ENCODE peak calls at places on chromosomes 12 and 14, in nine cellular contexts. R is substantia nigra; B is effector memory CD8-positive, alpha-beta T cell; C is mucosa of descending colon; Y is type B pancreatic cell; P is T-helper 1 cell; V is HT1080; E is DMS79; N is neuronal stem cell. Q is an unnamed sample.

GRCh38 chr12:74983917-74984316 is 225.7 kb downstream of the KCNC2 start:
- DNase-seq in R (no peak), B (no peak), C (no peak), Y (no peak), P (no peak), V (no peak), E (no peak), N (no peak), Q (no peak)

GRCh38 chr14:76924363-76925151 is 98.3 kb downstream of the LRRC74A start:
- DNase-seq in R (peak), B (peak), C (no peak), Y (no peak), P (peak), V (no peak), E (peak), N (peak), Q (peak)

GRCh38 chr12:132618683-132619043 is at the start of gene P2RX2:
- DNase-seq in R (no peak), B (no peak), C (peak), Y (peak), P (no peak), V (no peak), E (no peak), N (no peak), Q (no peak)

GRCh38 chr12:93380480-93381121 is 2.9 kb downstream of the NUDT4 start:
- DNase-seq in R (no peak), B (no peak), C (no peak), Y (no peak), P (no peak), V (peak), E (no peak), N (no peak), Q (no peak)

GRCh38 chr12:9634177-9634803 is 26.6 kb upstream of the KLRB1 start:
- DNase-seq in R (no peak), B (peak), C (no peak), Y (no peak), P (peak), V (peak), E (no peak), N (peak), Q (peak)

GRCh38 chr12:110741371-110741770 is 1.3 kb downstream of the PPP1CC start:
- DNase-seq in R (no peak), B (no peak), C (no peak), Y (no peak), P (no peak), V (no peak), E (no peak), N (no peak), Q (no peak)

GRCh38 chr12:127621366-127621765 is 645.6 kb upstream of the TMEM132C start:
- DNase-seq in R (no peak), B (no peak), C (no peak), Y (no peak), P (no peak), V (no peak), E (no peak), N (no peak), Q (no peak)

GRCh38 chr14:96071561-96071960 is 32.4 kb downstream of the C14orf132 start:
- DNase-seq in R (no peak), B (no peak), C (no peak), Y (no peak), P (no peak), V (no peak), E (no peak), N (no peak), Q (no peak)

GRCh38 chr14:65011559-65011958 is 24.9 kb downstream of the FNTB start:
- DNase-seq in R (no peak), B (no peak), C (no peak), Y (no peak), P (no peak), V (no peak), E (no peak), N (no peak), Q (no peak)

GRCh38 chr12:1908758-1909157 is 9.7 kb downstream of the CACNA2D4 start:
- DNase-seq in R (no peak), B (no peak), C (no peak), Y (peak), P (no peak), V (no peak), E (no peak), N (no peak), Q (no peak)

GRCh38 chr12:111034148-111034910 is 114.0 kb upstream of the MYL2 start:
- DNase-seq in R (no peak), B (no peak), C (no peak), Y (no peak), P (no peak), V (no peak), E (no peak), N (peak), Q (peak)

GRCh38 chr14:52355526-52355925 is 41.4 kb downstream of the PTGER2 start:
- DNase-seq in R (no peak), B (no peak), C (no peak), Y (no peak), P (no peak), V (no peak), E (no peak), N (no peak), Q (peak)

GRCh38 chr14:63512861-63513260 is 30.3 kb downstream of the PPP2R5E start:
- DNase-seq in R (no peak), B (no peak), C (no peak), Y (no peak), P (no peak), V (no peak), E (no peak), N (no peak), Q (no peak)

GRCh38 chr12:57908511-57908910 is 32.9 kb upstream of the ATP23 start:
- DNase-seq in R (no peak), B (no peak), C (no peak), Y (no peak), P (no peak), V (no peak), E (no peak), N (no peak), Q (no peak)

GRCh38 chr12:131088701-131089525 is 135.2 kb downstream of the ADGRD1 start:
- DNase-seq in R (no peak), B (no peak), C (peak), Y (peak), P (no peak), V (no peak), E (no peak), N (no peak), Q (no peak)

GRCh38 chr14:28754209-28754985 is 12.2 kb upstream of the FOXG1 start:
- DNase-seq in R (no peak), B (no peak), C (no peak), Y (no peak), P (no peak), V (peak), E (no peak), N (no peak), Q (peak)

GRCh38 chr12:87274594-87275245 is 754.5 kb downstream of the C12orf50 start:
- DNase-seq in R (no peak), B (no peak), C (no peak), Y (no peak), P (no peak), V (peak), E (no peak), N (no peak), Q (peak)

GRCh38 chr12:28933864-28934527 is 215.1 kb upstream of the FAR2 start:
- DNase-seq in R (no peak), B (no peak), C (no peak), Y (no peak), P (no peak), V (no peak), E (no peak), N (no peak), Q (no peak)

GRCh38 chr12:82682326-82682725 is 4.4 kb upstream of the TMTC2 start:
- DNase-seq in R (no peak), B (no peak), C (no peak), Y (no peak), P (no peak), V (no peak), E (no peak), N (no peak), Q (no peak)

GRCh38 chr12:109544955-109545531 is 28.3 kb downstream of the MMAB start:
- DNase-seq in R (no peak), B (peak), C (no peak), Y (no peak), P (no peak), V (peak), E (no peak), N (no peak), Q (no peak)

GRCh38 chr12:32365473-32366064 is 33.8 kb upstream of the FGD4 start:
- DNase-seq in R (no peak), B (peak), C (no peak), Y (no peak), P (peak), V (peak), E (peak), N (peak), Q (peak)

GRCh38 chr12:21323736-21324135 is 11.0 kb downstream of the SLCO1A2 start:
- DNase-seq in R (no peak), B (no peak), C (no peak), Y (no peak), P (no peak), V (no peak), E (no peak), N (no peak), Q (no peak)

GRCh38 chr12:3772380-3772779 is 19.5 kb upstream of the CRACR2A start:
- DNase-seq in R (no peak), B (no peak), C (no peak), Y (no peak), P (no peak), V (peak), E (no peak), N (no peak), Q (no peak)

GRCh38 chr12:6765634-6766581 is at the start of gene PTMS:
- DNase-seq in R (peak), B (no peak), C (peak), Y (peak), P (peak), V (peak), E (peak), N (peak), Q (peak)